ENCODE peak calls at places on chromosomes 6 and 20, in ten cellular contexts. A, R, X, P, H, J, Y, S, I and O are unnamed samples.

GRCh38 chr6:149220882-149221773 is 96.4 kb upstream of the TAB2 start:
- DNase-seq in X (no peak), R (peak; percentile 61), P (no peak), I (no peak), J (no peak), H (no peak), S (no peak), Y (no peak), A (no peak), O (no peak)

GRCh38 chr6:5995705-5996686 is 10.7 kb downstream of the NRN1 start:
- DNase-seq in R (peak; percentile 75), X (peak; percentile 91), P (no peak), I (peak; percentile 88), A (peak; percentile 91), J (peak; percentile 85), Y (no peak), H (peak; percentile 39), S (no peak), O (peak; percentile 28)

GRCh38 chr6:133314951-133315350 is 73.8 kb downstream of the EYA4 start:
- DNase-seq in X (no peak), Y (no peak), J (no peak), I (peak; percentile 52), P (no peak), H (no peak), S (no peak), A (no peak), R (no peak), O (no peak)

GRCh38 chr20:44597930-44598329 is 15.6 kb downstream of the PKIG start:
- DNase-seq in P (no peak), J (no peak), R (no peak), A (no peak), I (no peak), H (no peak), S (no peak), Y (no peak), X (no peak), O (no peak)

GRCh38 chr6:147689398-147689797 is 180.9 kb downstream of the SAMD5 start:
- DNase-seq in X (no peak), H (no peak), R (no peak), S (no peak), P (no peak), A (no peak), I (no peak), Y (no peak), J (no peak), O (peak; percentile 16)

GRCh38 chr6:79635179-79635578 is 4.0 kb downstream of the SH3BGRL2 start:
- DNase-seq in A (no peak), Y (no peak), P (no peak), R (no peak), H (no peak), J (no peak), S (no peak), X (no peak), I (no peak), O (peak; percentile 13)

GRCh38 chr6:46323312-46323965 is 152.7 kb upstream of the ENPP5 start:
- DNase-seq in J (no peak), A (no peak), H (no peak), Y (no peak), P (no peak), I (no peak), S (no peak), X (no peak), R (no peak), O (peak; percentile 85)

GRCh38 chr6:113178349-113178748 is 678.8 kb upstream of the MARCKS start:
- DNase-seq in R (no peak), X (no peak), I (no peak), J (no peak), H (no peak), A (no peak), Y (no peak), P (no peak), S (no peak), O (peak; percentile 49)